ENCODE peak calls at places on chromosomes 16 and 17, in nine cellular contexts. One of them, this sample, is unnamed.

GRCh38 chr17:79970576-79971068 is 65.0 kb downstream of the TBC1D16 start:
- DNase-seq in mammary epithelial cell: peak; percentile 48
- DNase-seq in hepatocyte: peak; percentile 75
- DNase-seq in BE2C: peak; percentile 76
- DNase-seq in prostate gland: no peak
- DNase-seq in fibroblast of the aortic adventitia: peak; percentile 22
- DNase-seq in H9: peak; percentile 85
- DNase-seq in Peyer's patch: peak; percentile 51
- DNase-seq in choroid plexus epithelial cell: peak; percentile 69
- DNase-seq in this sample: peak; percentile 53

GRCh38 chr17:48198950-48199541 is 91.5 kb downstream of the SNX11 start:
- DNase-seq in hepatocyte: no peak
- DNase-seq in H9: no peak
- DNase-seq in choroid plexus epithelial cell: no peak
- DNase-seq in mammary epithelial cell: no peak
- DNase-seq in BE2C: no peak
- DNase-seq in Peyer's patch: peak; percentile 53
- DNase-seq in prostate gland: peak; percentile 6
- DNase-seq in fibroblast of the aortic adventitia: no peak
- DNase-seq in this sample: no peak

GRCh38 chr16:17629936-17630335 is 159.2 kb upstream of the XYLT1 start:
- DNase-seq in mammary epithelial cell: no peak
- DNase-seq in fibroblast of the aortic adventitia: no peak
- DNase-seq in BE2C: no peak
- DNase-seq in H9: no peak
- DNase-seq in hepatocyte: no peak
- DNase-seq in prostate gland: no peak
- DNase-seq in choroid plexus epithelial cell: no peak
- DNase-seq in Peyer's patch: no peak
- DNase-seq in this sample: no peak

GRCh38 chr16:25580071-25580470 is 111.7 kb upstream of the HS3ST4 start:
- DNase-seq in BE2C: no peak
- DNase-seq in choroid plexus epithelial cell: no peak
- DNase-seq in prostate gland: no peak
- DNase-seq in hepatocyte: no peak
- DNase-seq in H9: peak; percentile 51
- DNase-seq in mammary epithelial cell: no peak
- DNase-seq in fibroblast of the aortic adventitia: no peak
- DNase-seq in Peyer's patch: no peak
- DNase-seq in this sample: no peak

GRCh38 chr17:39739885-39740356 is 2.2 kb downstream of the GRB7 start:
- DNase-seq in choroid plexus epithelial cell: no peak
- DNase-seq in hepatocyte: peak; percentile 35
- DNase-seq in prostate gland: no peak
- DNase-seq in mammary epithelial cell: peak; percentile 64
- DNase-seq in H9: peak; percentile 69
- DNase-seq in fibroblast of the aortic adventitia: no peak
- DNase-seq in Peyer's patch: no peak
- DNase-seq in BE2C: no peak
- DNase-seq in this sample: no peak

GRCh38 chr17:7572338-7572587 is 7.2 kb upstream of the CD68 start:
- DNase-seq in hepatocyte: no peak
- DNase-seq in Peyer's patch: peak; percentile 100
- DNase-seq in prostate gland: no peak
- DNase-seq in mammary epithelial cell: no peak
- DNase-seq in choroid plexus epithelial cell: no peak
- DNase-seq in fibroblast of the aortic adventitia: no peak
- DNase-seq in H9: no peak
- DNase-seq in BE2C: no peak
- DNase-seq in this sample: no peak

GRCh38 chr17:21214777-21215541 is 998 bp upstream of the TMEM11 start:
- DNase-seq in BE2C: no peak
- DNase-seq in Peyer's patch: no peak
- DNase-seq in mammary epithelial cell: peak; percentile 27
- DNase-seq in fibroblast of the aortic adventitia: peak; percentile 40
- DNase-seq in prostate gland: no peak
- DNase-seq in hepatocyte: peak; percentile 44
- DNase-seq in H9: peak; percentile 69
- DNase-seq in choroid plexus epithelial cell: peak; percentile 39
- DNase-seq in this sample: no peak

GRCh38 chr17:75832164-75832651 is 12.0 kb downstream of the UNC13D start:
- DNase-seq in BE2C: no peak
- DNase-seq in fibroblast of the aortic adventitia: peak; percentile 27
- DNase-seq in H9: no peak
- DNase-seq in mammary epithelial cell: peak; percentile 55
- DNase-seq in prostate gland: no peak
- DNase-seq in Peyer's patch: peak; percentile 77
- DNase-seq in choroid plexus epithelial cell: peak; percentile 89
- DNase-seq in hepatocyte: no peak
- DNase-seq in this sample: no peak

GRCh38 chr17:48100591-48101011 is 677 bp downstream of the CBX1 start:
- DNase-seq in Peyer's patch: peak; percentile 53
- DNase-seq in prostate gland: peak; percentile 57
- DNase-seq in fibroblast of the aortic adventitia: peak; percentile 61
- DNase-seq in choroid plexus epithelial cell: peak; percentile 64
- DNase-seq in mammary epithelial cell: peak; percentile 66
- DNase-seq in hepatocyte: peak; percentile 75
- DNase-seq in BE2C: no peak
- DNase-seq in H9: peak; percentile 90
- DNase-seq in this sample: peak; percentile 88

GRCh38 chr17:48915459-48916282 is 7.5 kb downstream of the UBE2Z start:
- DNase-seq in choroid plexus epithelial cell: peak; percentile 96
- DNase-seq in Peyer's patch: no peak
- DNase-seq in fibroblast of the aortic adventitia: peak; percentile 84
- DNase-seq in H9: no peak
- DNase-seq in prostate gland: no peak
- DNase-seq in BE2C: no peak
- DNase-seq in mammary epithelial cell: peak; percentile 96
- DNase-seq in hepatocyte: peak; percentile 60
- DNase-seq in this sample: no peak

GRCh38 chr16:2273484-2273883 is 5.6 kb upstream of the RNPS1 start:
- DNase-seq in Peyer's patch: no peak
- DNase-seq in mammary epithelial cell: no peak
- DNase-seq in hepatocyte: no peak
- DNase-seq in choroid plexus epithelial cell: no peak
- DNase-seq in BE2C: no peak
- DNase-seq in fibroblast of the aortic adventitia: no peak
- DNase-seq in prostate gland: no peak
- DNase-seq in H9: no peak
- DNase-seq in this sample: peak; percentile 77

GRCh38 chr16:31869511-31870201 is 4.0 kb upstream of the ZNF267 start:
- DNase-seq in mammary epithelial cell: peak; percentile 88
- DNase-seq in Peyer's patch: peak; percentile 83
- DNase-seq in prostate gland: no peak
- DNase-seq in choroid plexus epithelial cell: peak; percentile 83
- DNase-seq in H9: peak; percentile 31
- DNase-seq in BE2C: no peak
- DNase-seq in hepatocyte: no peak
- DNase-seq in fibroblast of the aortic adventitia: peak; percentile 67
- DNase-seq in this sample: no peak

GRCh38 chr17:385195-385835 is 32.7 kb upstream of the RPH3AL start:
- DNase-seq in BE2C: peak; percentile 23
- DNase-seq in prostate gland: no peak
- DNase-seq in Peyer's patch: peak; percentile 65
- DNase-seq in H9: peak; percentile 63
- DNase-seq in mammary epithelial cell: peak; percentile 14
- DNase-seq in choroid plexus epithelial cell: no peak
- DNase-seq in hepatocyte: peak; percentile 74
- DNase-seq in fibroblast of the aortic adventitia: no peak
- DNase-seq in this sample: no peak

GRCh38 chr16:24635900-24636610 is 93.4 kb upstream of the TNRC6A start:
- DNase-seq in fibroblast of the aortic adventitia: peak; percentile 98
- DNase-seq in Peyer's patch: peak; percentile 77
- DNase-seq in H9: no peak
- DNase-seq in mammary epithelial cell: peak; percentile 79
- DNase-seq in hepatocyte: peak; percentile 77
- DNase-seq in choroid plexus epithelial cell: peak; percentile 97
- DNase-seq in prostate gland: peak; percentile 67
- DNase-seq in BE2C: peak; percentile 92
- DNase-seq in this sample: no peak

GRCh38 chr17:73013816-73014663 is 78.4 kb downstream of the SLC39A11 start:
- DNase-seq in hepatocyte: no peak
- DNase-seq in prostate gland: no peak
- DNase-seq in H9: no peak
- DNase-seq in BE2C: no peak
- DNase-seq in Peyer's patch: peak; percentile 13
- DNase-seq in choroid plexus epithelial cell: peak; percentile 94
- DNase-seq in mammary epithelial cell: no peak
- DNase-seq in fibroblast of the aortic adventitia: no peak
- DNase-seq in this sample: no peak

GRCh38 chr16:88264641-88265285 is 118.0 kb upstream of the ZNF469 start:
- DNase-seq in fibroblast of the aortic adventitia: peak; percentile 91
- DNase-seq in choroid plexus epithelial cell: peak; percentile 96
- DNase-seq in prostate gland: peak; percentile 89
- DNase-seq in H9: peak; percentile 75
- DNase-seq in mammary epithelial cell: peak; percentile 97
- DNase-seq in Peyer's patch: peak; percentile 95
- DNase-seq in BE2C: peak; percentile 74
- DNase-seq in hepatocyte: peak; percentile 93
- DNase-seq in this sample: peak; percentile 97

GRCh38 chr16:84932691-84933090 is 78.6 kb downstream of the ZDHHC7 start:
- DNase-seq in prostate gland: no peak
- DNase-seq in hepatocyte: no peak
- DNase-seq in H9: no peak
- DNase-seq in fibroblast of the aortic adventitia: no peak
- DNase-seq in Peyer's patch: no peak
- DNase-seq in mammary epithelial cell: no peak
- DNase-seq in BE2C: no peak
- DNase-seq in choroid plexus epithelial cell: no peak
- DNase-seq in this sample: no peak
- TF ChIP-seq CTCF in prostate gland: no peak
- TF ChIP-seq CTCF in hepatocyte: no peak
- TF ChIP-seq CTCF in H9: no peak
- TF ChIP-seq CTCF in fibroblast of the aortic adventitia: no peak
- TF ChIP-seq CTCF in Peyer's patch: no peak
- TF ChIP-seq CTCF in mammary epithelial cell: no peak
- TF ChIP-seq CTCF in BE2C: no peak
- TF ChIP-seq CTCF in choroid plexus epithelial cell: no peak
- TF ChIP-seq CTCF in this sample: no peak

DNA sequence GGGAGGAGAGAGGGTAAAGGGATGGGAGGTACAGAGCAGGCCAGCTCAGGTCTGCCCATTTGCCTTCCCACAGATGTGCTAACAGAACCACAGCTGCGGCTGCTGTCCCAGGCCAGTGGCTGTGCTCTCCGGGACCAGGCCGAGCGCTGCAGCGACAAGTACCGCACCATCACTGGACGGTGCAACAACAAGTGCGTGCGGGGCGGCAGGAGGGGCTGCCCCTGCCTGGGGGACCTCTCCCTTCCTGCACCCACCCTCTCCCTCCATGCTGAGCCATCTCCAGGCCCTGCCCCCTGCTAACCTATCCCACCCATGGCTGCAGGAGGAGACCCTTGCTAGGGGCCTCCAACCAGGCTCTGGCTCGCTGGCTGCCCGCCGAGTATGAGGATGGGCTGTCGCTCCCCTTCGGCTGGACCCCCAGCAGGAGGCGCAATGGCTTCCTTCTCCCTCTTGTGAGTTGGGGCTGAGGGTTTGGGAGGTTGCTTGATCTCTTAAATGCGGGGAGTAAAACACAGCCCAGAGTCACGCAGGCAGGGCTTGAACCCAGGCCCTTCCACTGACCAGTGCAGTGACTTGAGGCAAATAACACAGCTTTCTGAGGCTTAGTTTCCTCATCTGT is 1.2 kb downstream of the EPX start:
- DNase-seq in prostate gland: no peak
- DNase-seq in hepatocyte: no peak
- DNase-seq in choroid plexus epithelial cell: no peak
- DNase-seq in Peyer's patch: no peak
- DNase-seq in BE2C: no peak
- DNase-seq in fibroblast of the aortic adventitia: no peak
- DNase-seq in mammary epithelial cell: no peak
- DNase-seq in H9: peak; percentile 75
- DNase-seq in this sample: no peak
- TF ChIP-seq CTCF in prostate gland: no peak
- TF ChIP-seq CTCF in hepatocyte: no peak
- TF ChIP-seq CTCF in choroid plexus epithelial cell: no peak
- TF ChIP-seq CTCF in Peyer's patch: no peak
- TF ChIP-seq CTCF in BE2C: no peak
- TF ChIP-seq CTCF in fibroblast of the aortic adventitia: no peak
- TF ChIP-seq CTCF in mammary epithelial cell: no peak
- TF ChIP-seq CTCF in H9: peak; percentile 54
- TF ChIP-seq CTCF in this sample: no peak

GRCh38 chr17:60359415-60359814 is 32.5 kb downstream of the USP32 start:
- DNase-seq in hepatocyte: no peak
- DNase-seq in choroid plexus epithelial cell: no peak
- DNase-seq in Peyer's patch: no peak
- DNase-seq in prostate gland: no peak
- DNase-seq in H9: no peak
- DNase-seq in mammary epithelial cell: no peak
- DNase-seq in BE2C: no peak
- DNase-seq in fibroblast of the aortic adventitia: no peak
- DNase-seq in this sample: no peak
- TF ChIP-seq CTCF in hepatocyte: no peak
- TF ChIP-seq CTCF in choroid plexus epithelial cell: no peak
- TF ChIP-seq CTCF in Peyer's patch: no peak
- TF ChIP-seq CTCF in prostate gland: no peak
- TF ChIP-seq CTCF in H9: no peak
- TF ChIP-seq CTCF in mammary epithelial cell: no peak
- TF ChIP-seq CTCF in BE2C: no peak
- TF ChIP-seq CTCF in fibroblast of the aortic adventitia: no peak
- TF ChIP-seq CTCF in this sample: no peak

GRCh38 chr16:9645911-9646310 is 536.3 kb downstream of the GRIN2A start:
- DNase-seq in mammary epithelial cell: no peak
- DNase-seq in prostate gland: no peak
- DNase-seq in hepatocyte: no peak
- DNase-seq in choroid plexus epithelial cell: no peak
- DNase-seq in Peyer's patch: no peak
- DNase-seq in BE2C: no peak
- DNase-seq in fibroblast of the aortic adventitia: no peak
- DNase-seq in H9: no peak
- DNase-seq in this sample: no peak
- TF ChIP-seq CTCF in mammary epithelial cell: no peak
- TF ChIP-seq CTCF in prostate gland: no peak
- TF ChIP-seq CTCF in hepatocyte: no peak
- TF ChIP-seq CTCF in choroid plexus epithelial cell: no peak
- TF ChIP-seq CTCF in Peyer's patch: no peak
- TF ChIP-seq CTCF in BE2C: no peak
- TF ChIP-seq CTCF in fibroblast of the aortic adventitia: no peak
- TF ChIP-seq CTCF in H9: peak; percentile 40
- TF ChIP-seq CTCF in this sample: no peak

DNA sequence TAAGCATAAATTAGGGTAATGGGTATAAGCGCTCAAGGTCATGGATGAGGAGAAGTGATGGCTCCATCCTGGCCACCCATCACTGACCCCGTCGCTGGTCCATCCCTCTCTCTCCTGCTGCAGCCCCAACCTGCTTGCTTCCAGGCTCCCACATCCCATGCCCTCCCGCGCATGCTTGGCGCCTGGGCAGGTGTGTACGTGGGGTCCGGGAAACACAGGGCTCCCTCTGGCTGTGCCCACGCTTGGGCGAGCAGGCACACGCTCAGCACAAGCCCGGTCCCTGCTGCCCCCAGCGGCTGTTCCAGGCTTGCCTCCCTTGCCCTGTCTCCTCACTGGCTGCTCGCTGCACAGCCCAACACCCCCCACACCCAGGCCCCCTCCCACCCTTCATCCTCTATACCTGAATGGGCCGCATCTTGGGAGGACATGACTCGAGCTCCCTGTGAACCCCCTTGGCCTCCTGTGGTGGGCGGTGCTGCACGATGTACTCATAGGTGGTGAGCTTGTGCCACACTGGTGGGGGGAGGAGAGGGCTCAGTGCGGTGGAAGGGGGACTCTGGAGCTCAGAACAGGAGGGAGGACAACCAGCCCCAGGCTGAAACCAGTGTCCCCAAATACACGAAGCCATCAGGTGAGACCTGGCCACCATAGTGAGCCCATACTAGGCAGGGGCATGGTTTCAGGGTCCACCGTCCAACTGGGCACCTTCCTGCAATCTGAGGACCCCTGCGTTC is 4.7 kb upstream of the TPPP3 start:
- DNase-seq in prostate gland: no peak
- DNase-seq in hepatocyte: no peak
- DNase-seq in mammary epithelial cell: peak; percentile 43
- DNase-seq in BE2C: no peak
- DNase-seq in Peyer's patch: no peak
- DNase-seq in fibroblast of the aortic adventitia: no peak
- DNase-seq in H9: no peak
- DNase-seq in choroid plexus epithelial cell: no peak
- DNase-seq in this sample: no peak
- TF ChIP-seq CTCF in prostate gland: peak; percentile 19
- TF ChIP-seq CTCF in hepatocyte: no peak
- TF ChIP-seq CTCF in mammary epithelial cell: peak; percentile 43
- TF ChIP-seq CTCF in BE2C: no peak
- TF ChIP-seq CTCF in Peyer's patch: no peak
- TF ChIP-seq CTCF in fibroblast of the aortic adventitia: no peak
- TF ChIP-seq CTCF in H9: peak; percentile 16
- TF ChIP-seq CTCF in choroid plexus epithelial cell: no peak
- TF ChIP-seq CTCF in this sample: no peak